ENCODE peak calls at places on chromosome 5, in five cellular contexts. F, H, C, N and S are unnamed samples.

GRCh38 chr5:79612667-79613190 is 488 bp downstream of the TENT2 start:
- DNase-seq in F (no peak), H (no peak), C (no peak), N (no peak), S (no peak)

GRCh38 chr5:122760281-122760680 is 14.6 kb upstream of the SNX2 start:
- DNase-seq in F (no peak), H (no peak), C (no peak), N (no peak), S (no peak)

GRCh38 chr5:56257010-56257409 is 23.9 kb upstream of the ANKRD55 start:
- DNase-seq in F (no peak), H (no peak), C (no peak), N (no peak), S (no peak)

GRCh38 chr5:137560414-137560813 is 61.3 kb upstream of the SPOCK1 start:
- DNase-seq in F (no peak), H (peak; percentile 13), C (no peak), N (no peak), S (no peak)

GRCh38 chr5:113266913-113267227 is 167.9 kb downstream of the TSSK1B start:
- DNase-seq in F (no peak), H (no peak), C (no peak), N (no peak), S (no peak)

GRCh38 chr5:89584339-89584956 is 701.5 kb upstream of the MEF2C start:
- DNase-seq in F (no peak), H (peak; percentile 45), C (no peak), N (no peak), S (no peak)

GRCh38 chr5:3400659-3401058 is 195.0 kb upstream of the IRX1 start:
- DNase-seq in F (no peak), H (no peak), C (no peak), N (no peak), S (no peak)

GRCh38 chr5:160075073-160075472 is 44.2 kb downstream of the PWWP2A start:
- DNase-seq in F (no peak), H (no peak), C (no peak), N (no peak), S (no peak)

GRCh38 chr5:52692039-52692438 is 95.7 kb upstream of the ITGA1 start:
- DNase-seq in F (no peak), H (peak; percentile 27), C (no peak), N (no peak), S (no peak)

GRCh38 chr5:22319798-22320197 is 533.3 kb downstream of the CDH12 start:
- DNase-seq in F (no peak), H (no peak), C (no peak), N (no peak), S (no peak)

GRCh38 chr5:146667633-146668032 is 151.6 kb upstream of the GPR151 start:
- DNase-seq in F (no peak), H (peak; percentile 20), C (no peak), N (no peak), S (no peak)

GRCh38 chr5:17732351-17732923 is 98.2 kb downstream of the TAF11L14 start:
- DNase-seq in F (no peak), H (no peak), C (no peak), N (no peak), S (no peak)

GRCh38 chr5:140671472-140672210 is 1.7 kb downstream of the DND1 start:
- DNase-seq in F (no peak), H (no peak), C (no peak), N (no peak), S (no peak)

GRCh38 chr5:18772475-18772874 is 1138.2 kb downstream of the TAF11L14 start:
- DNase-seq in F (no peak), H (peak; percentile 2), C (no peak), N (no peak), S (no peak)